ENCODE peak calls at places on chromosomes 1 and 21, in five cellular contexts. Y, M, P, J and G are unnamed samples.

GRCh38 chr1:50959303-50959912 is 659 bp downstream of the FAF1 start:
- DNase-seq in P (no peak), J (peak), Y (peak), M (no peak), G (no peak)

GRCh38 chr1:87506147-87506546 is 177.5 kb downstream of the LMO4 start:
- DNase-seq in J (no peak), M (no peak), P (no peak), Y (no peak), G (no peak)

GRCh38 chr1:232248276-232248803 is 381.6 kb downstream of the SIPA1L2 start:
- DNase-seq in J (no peak), M (no peak), P (no peak), Y (no peak), G (no peak)

GRCh38 chr1:201904579-201904978 is 15.9 kb downstream of the SHISA4 start:
- DNase-seq in Y (no peak), M (no peak), J (peak), P (no peak), G (no peak)

GRCh38 chr1:214660900-214661299 is 57.9 kb downstream of the CENPF start:
- DNase-seq in M (no peak), P (peak), J (peak), Y (no peak), G (peak)

GRCh38 chr1:20192364-20192763 is 6.0 kb upstream of the PLA2G2C start:
- DNase-seq in Y (no peak), P (no peak), M (no peak), J (no peak), G (no peak)

GRCh38 chr1:2791027-2791760 is 10.3 kb downstream of the TTC34 start:
- DNase-seq in P (no peak), Y (no peak), J (no peak), M (no peak), G (no peak)

GRCh38 chr1:8472668-8473067 is 154.8 kb downstream of the SLC45A1 start:
- DNase-seq in Y (peak), M (no peak), J (no peak), P (no peak), G (no peak)

GRCh38 chr1:108880850-108881249 is 4.1 kb downstream of the GPSM2 start:
- DNase-seq in J (no peak), M (no peak), Y (no peak), P (no peak), G (no peak)

GRCh38 chr1:59985901-59986735 is 59.5 kb upstream of the CYP2J2 start:
- DNase-seq in J (peak), P (no peak), Y (no peak), M (no peak), G (no peak)

GRCh38 chr1:24457866-24458265 is 42.3 kb downstream of the NIPAL3 start:
- DNase-seq in P (no peak), M (no peak), J (no peak), Y (no peak), G (no peak)

GRCh38 chr1:6148497-6149241 is 31.5 kb downstream of the CHD5 start:
- DNase-seq in J (peak), M (peak), P (peak), Y (peak), G (peak)

GRCh38 chr1:204190212-204191211 is 5.8 kb downstream of the KISS1 start:
- DNase-seq in Y (peak), M (no peak), P (peak), J (peak), G (peak)

GRCh38 chr1:40363721-40364120 is 9.8 kb upstream of the SMAP2 start:
- DNase-seq in Y (peak), J (peak), P (no peak), M (no peak), G (peak)

GRCh38 chr1:90717665-90718410 is 736 bp upstream of the BARHL2 start:
- DNase-seq in P (peak), J (no peak), Y (peak), M (no peak), G (peak)

GRCh38 chr1:13478687-13479086 is 35.1 kb downstream of the LRRC38 start:
- DNase-seq in P (no peak), Y (no peak), J (no peak), M (no peak), G (peak)

GRCh38 chr1:100353988-100354387 is 1.7 kb downstream of the CDC14A start:
- DNase-seq in M (peak), Y (no peak), P (peak), J (peak), G (no peak)

GRCh38 chr1:67001682-67002425 is 52.1 kb downstream of the SLC35D1 start:
- DNase-seq in P (no peak), Y (no peak), M (no peak), J (no peak), G (no peak)

GRCh38 chr1:43847290-43847689 is 86.3 kb upstream of the ARTN start:
- DNase-seq in P (no peak), J (peak), M (no peak), Y (no peak), G (no peak)

GRCh38 chr1:5611855-5612254 is 380.4 kb downstream of the NPHP4 start:
- DNase-seq in Y (no peak), M (no peak), P (no peak), J (no peak), G (no peak)

GRCh38 chr1:1425753-1426495 is 4.8 kb upstream of the ANKRD65 start:
- DNase-seq in M (no peak), P (peak), J (no peak), Y (no peak), G (peak)

GRCh38 chr21:16070207-16070651 is 340.4 kb downstream of the USP25 start:
- DNase-seq in P (no peak), M (no peak), J (peak), Y (no peak), G (no peak)

GRCh38 chr1:81670286-81670685 is 130.4 kb upstream of the ADGRL2 start:
- DNase-seq in M (peak), Y (no peak), P (no peak), J (peak), G (no peak)

GRCh38 chr1:61448934-61449368 is 276.0 kb downstream of the TM2D1 start:
- DNase-seq in J (no peak), Y (no peak), M (no peak), P (no peak), G (no peak)